ENCODE peak calls at places on chromosome 16, in seven cellular contexts. C is SK-N-SH, M is thoracic aorta, U is neural progenitor cell, O is uterus, S is right atrium auricular region, J is GM23338. B is an unnamed sample.
A peak's percentile ranks its signal among the peaks of the same experiment; 100 is the strongest.

GRCh38 chr16:175145-175949 is 1.1 kb upstream of the HBA1 start:
- DNase-seq in C (peak; percentile 38), M (no peak), U (no peak), O (no peak), S (no peak), J (no peak), B (no peak)

GRCh38 chr16:27690604-27691003 is 140.7 kb downstream of the KATNIP start:
- DNase-seq in C (no peak), M (no peak), U (peak; percentile 47), O (no peak), S (no peak), J (peak; percentile 60), B (peak; percentile 45)

GRCh38 chr16:67105251-67105650 is 4.5 kb upstream of the PHAF1 start:
- DNase-seq in C (no peak), M (no peak), U (no peak), O (no peak), S (no peak), J (no peak), B (no peak)

GRCh38 chr16:11734653-11735043 is 8.0 kb downstream of the TXNDC11 start:
- DNase-seq in C (no peak), M (no peak), U (no peak), O (no peak), S (no peak), J (no peak), B (no peak)

GRCh38 chr16:57271867-57272495 is 12.5 kb downstream of the PLLP start:
- DNase-seq in C (peak; percentile 10), M (no peak), U (no peak), O (no peak), S (no peak), J (no peak), B (no peak)

GRCh38 chr16:50244504-50245416 is 21.6 kb upstream of the ADCY7 start:
- DNase-seq in C (no peak), M (no peak), U (peak; percentile 42), O (no peak), S (no peak), J (peak; percentile 75), B (no peak)

GRCh38 chr16:7405166-7405565 is 72.5 kb downstream of the RBFOX1 start:
- DNase-seq in C (peak; percentile 46), M (no peak), U (peak; percentile 82), O (no peak), S (no peak), J (peak; percentile 45), B (no peak)

GRCh38 chr16:71461686-71462648 is at the start of gene ZNF23:
- DNase-seq in C (peak; percentile 96), M (peak; percentile 49), U (peak; percentile 88), O (peak; percentile 87), S (peak; percentile 87), J (peak; percentile 83), B (peak; percentile 48)

GRCh38 chr16:11165349-11165748 is 90.7 kb downstream of the SOCS1 start:
- DNase-seq in C (no peak), M (no peak), U (no peak), O (no peak), S (no peak), J (no peak), B (no peak)

GRCh38 chr16:21614896-21615295 is 15.5 kb downstream of the METTL9 start:
- DNase-seq in C (no peak), M (no peak), U (no peak), O (no peak), S (no peak), J (peak; percentile 38), B (no peak)

GRCh38 chr16:4790871-4791270 is 2.7 kb upstream of the SEPTIN12 start:
- DNase-seq in C (no peak), M (no peak), U (no peak), O (no peak), S (no peak), J (no peak), B (no peak)

GRCh38 chr16:4788910-4789309 is 765 bp upstream of the SEPTIN12 start:
- DNase-seq in C (no peak), M (no peak), U (no peak), O (no peak), S (no peak), J (no peak), B (no peak)

GRCh38 chr16:4787627-4788482 is at the start of gene SEPTIN12:
- DNase-seq in C (peak; percentile 61), M (no peak), U (no peak), O (no peak), S (no peak), J (peak; percentile 32), B (no peak)

GRCh38 chr16:4788489-4788889 is 344 bp upstream of the SEPTIN12 start:
- DNase-seq in C (peak; percentile 54), M (no peak), U (no peak), O (no peak), S (no peak), J (no peak), B (no peak)

GRCh38 chr16:4790261-4790660 is 2.1 kb upstream of the SEPTIN12 start:
- DNase-seq in C (no peak), M (no peak), U (no peak), O (no peak), S (no peak), J (no peak), B (peak; percentile 63)
- H3K36me3 ChIP-seq in C (no peaks in the 10 kb centered on the region), M (no peaks in the 10 kb centered on the region), U (no peaks in the 10 kb centered on the region), O (no peaks in the 10 kb centered on the region), S (no peaks in the 10 kb centered on the region), J (no peaks in the 10 kb centered on the region), B (no peaks in the 10 kb centered on the region)

DNA sequence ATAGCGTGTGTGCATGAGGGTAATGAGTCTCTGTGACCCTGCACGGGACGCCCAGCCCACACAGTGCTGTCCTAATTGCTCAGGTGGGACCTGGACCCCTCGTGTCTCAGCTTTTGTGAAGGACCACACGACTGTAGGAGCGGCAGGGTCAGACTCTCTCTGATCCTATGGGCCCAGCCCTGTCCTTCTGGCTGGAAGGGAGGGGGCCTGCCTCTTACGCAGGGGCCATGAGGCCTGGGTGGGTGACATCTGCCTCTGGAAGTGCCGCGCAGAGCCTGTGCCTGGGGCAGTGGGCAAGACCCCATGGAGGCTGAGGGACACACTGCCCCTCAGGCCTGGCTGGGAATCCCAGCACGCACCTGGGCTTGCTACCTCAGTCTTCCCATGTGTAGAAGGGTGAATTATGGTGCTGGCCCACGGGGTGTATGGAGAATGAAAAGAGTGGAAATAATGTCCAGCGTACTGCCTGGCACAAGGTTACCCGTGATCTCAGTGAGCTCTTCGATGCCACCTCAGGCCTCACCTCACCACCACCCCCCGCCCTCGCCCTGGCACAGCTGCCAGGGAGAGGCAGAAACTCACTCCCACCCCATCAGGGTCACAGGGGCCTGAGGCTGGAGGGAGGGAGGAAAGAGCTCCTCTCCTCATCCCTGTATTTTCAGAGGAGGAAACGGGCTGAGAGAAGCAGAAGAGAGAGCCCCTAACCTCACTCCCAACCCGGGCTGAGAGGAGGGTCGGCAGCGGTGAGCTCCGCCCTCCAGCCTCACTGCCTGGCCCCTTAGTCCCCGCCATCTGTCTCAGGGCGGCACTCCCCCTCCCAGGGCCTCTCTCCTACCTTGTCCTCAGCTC is 27.1 kb upstream of the DBNDD1 start:
- DNase-seq in C (peak; percentile 84), M (no peak), U (no peak), O (no peak), S (no peak), J (peak; percentile 95), B (no peak)
- H3K27ac ChIP-seq in C (peak overlapping the region; percentile 68), M (no peak overlapping the region), U (no peak overlapping the region), O (peak overlapping the region; percentile 80), S (no peak overlapping the region), J (no peak overlapping the region), B (no peak overlapping the region)

GRCh38 chr16:82735176-82735575 is 108.4 kb downstream of the CDH13 start:
- DNase-seq in C (no peak), M (no peak), U (no peak), O (no peak), S (no peak), J (no peak), B (no peak)
- TF ChIP-seq CTCF in C (no peak), M (no peak), U (no peak), O (no peak), S (no peak), J (no peak), B (no peak)

DNA sequence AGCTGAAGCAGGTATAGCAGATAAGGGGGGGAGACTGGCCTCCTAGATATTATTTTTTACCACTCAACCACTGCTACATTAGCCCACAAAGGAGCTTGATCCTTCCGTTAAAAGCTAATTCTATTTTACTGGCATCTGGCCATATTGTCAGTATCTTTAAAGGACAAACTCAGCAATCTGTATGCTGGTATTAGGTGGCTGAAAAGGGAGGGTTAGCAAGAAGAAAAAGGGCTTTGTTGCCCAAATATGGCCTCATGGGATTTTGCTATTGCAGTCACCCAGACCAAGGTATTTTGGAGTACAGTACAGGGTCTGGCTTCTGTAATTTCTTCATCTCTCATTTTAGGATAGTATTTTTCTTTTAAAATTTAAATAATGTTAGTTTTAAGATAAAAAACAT is 14.4 kb downstream of the RFWD3 start:
- DNase-seq in C (no peak), M (no peak), U (no peak), O (no peak), S (no peak), J (no peak), B (no peak)
- H3K36me3 ChIP-seq in C (peaks cover 32% of the 10 kb centered on the region), M (peaks cover 11% of the 10 kb centered on the region), U (peaks cover 17% of the 10 kb centered on the region), O (no peaks in the 10 kb centered on the region), S (peaks cover 51% of the 10 kb centered on the region), J (peaks cover 78% of the 10 kb centered on the region), B (peaks cover 31% of the 10 kb centered on the region)

GRCh38 chr16:24022797-24023196 is 187.0 kb downstream of the PRKCB start:
- DNase-seq in C (no peak), M (no peak), U (no peak), O (no peak), S (no peak), J (no peak), B (no peak)
- H3K27ac ChIP-seq in C (no peak overlapping the region), M (no peak overlapping the region), U (no peak overlapping the region), O (no peak overlapping the region), S (no peak overlapping the region), J (no peak overlapping the region), B (no peak overlapping the region)

DNA sequence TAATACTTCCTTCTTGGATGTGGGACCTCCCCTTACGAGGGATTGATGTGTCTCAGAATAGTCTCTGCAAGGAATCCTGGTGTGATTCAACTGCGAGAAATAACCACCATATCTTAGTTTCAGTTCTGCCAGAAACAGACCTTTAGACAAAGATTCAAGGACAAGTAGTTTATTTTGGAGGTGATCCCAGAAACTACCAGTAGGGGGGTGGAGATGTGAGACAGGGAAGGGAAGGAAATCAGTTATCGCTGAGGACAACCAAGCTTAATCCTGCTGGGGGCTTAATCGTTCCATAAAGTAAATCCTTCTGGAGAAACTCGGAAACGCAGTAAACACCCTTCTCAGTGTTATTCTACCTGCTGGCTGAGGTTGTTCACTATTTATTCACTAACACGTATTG is 5.0 kb upstream of the SDR42E1 start:
- DNase-seq in C (peak; percentile 34), M (no peak), U (no peak), O (no peak), S (no peak), J (peak; percentile 70), B (no peak)
- TF ChIP-seq CTCF in C (peak; percentile 52), M (no peak), U (peak; percentile 51), O (no peak), S (no peak), J (peak; percentile 65), B (peak; percentile 66)

DNA sequence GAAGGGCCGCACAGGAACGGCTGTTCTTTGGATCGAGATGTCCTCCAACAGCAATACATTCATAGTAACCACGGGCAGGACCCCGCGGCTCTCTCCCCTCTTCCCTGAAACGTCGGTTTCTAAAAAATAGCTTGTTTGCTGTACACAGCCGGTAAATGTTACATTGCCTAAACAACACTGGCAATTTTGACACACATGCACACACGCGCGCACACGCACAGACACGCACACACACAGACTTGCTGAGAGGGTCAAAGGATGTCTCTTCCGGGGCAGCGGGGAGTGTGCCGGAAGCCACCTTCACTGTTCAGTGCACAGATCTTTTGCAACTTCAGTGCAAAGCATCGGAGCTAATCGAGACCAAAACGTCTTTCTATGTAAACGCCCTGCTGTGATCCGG is 35.8 kb downstream of the ZDHHC7 start:
- DNase-seq in C (no peak), M (no peak), U (no peak), O (no peak), S (no peak), J (no peak), B (no peak)
- H3K36me3 ChIP-seq in C (peaks cover 50% of the 10 kb centered on the region), M (peaks cover 27% of the 10 kb centered on the region), U (peaks cover 4% of the 10 kb centered on the region), O (no peaks in the 10 kb centered on the region), S (peaks cover 52% of the 10 kb centered on the region), J (peaks cover 13% of the 10 kb centered on the region), B (peaks cover 10% of the 10 kb centered on the region)

B was measured in PC-9.